ENCODE peak calls at places on chromosomes 16 and 17, in five cellular contexts. I is sigmoid colon, P is HL-60, X is breast epithelium, O is spleen. S is an unnamed sample.

GRCh38 chr16:65392831-65393565 is 271.1 kb upstream of the CDH11 start:
- DNase-seq in P (no peak), I (no peak), O (no peak), X (no peak), S (no peak)

GRCh38 chr16:77183137-77183536 is 7.9 kb upstream of the MON1B start:
- DNase-seq in X (no peak), O (no peak), P (no peak), I (no peak), S (no peak)

GRCh38 chr17:61002316-61002736 is 324.7 kb downstream of the BCAS3 start:
- DNase-seq in O (no peak), X (no peak), I (no peak), P (no peak), S (no peak)

GRCh38 chr17:59371426-59372099 is 40.1 kb downstream of the YPEL2 start:
- DNase-seq in X (no peak), P (no peak), O (no peak), I (peak; percentile 94), S (no peak)

GRCh38 chr17:37519241-37519985 is 29.7 kb downstream of the DUSP14 start:
- DNase-seq in X (no peak), P (no peak), I (no peak), O (no peak), S (no peak)

GRCh38 chr16:27326738-27327585 is 13.2 kb downstream of the IL4R start:
- DNase-seq in X (peak; percentile 91), P (peak; percentile 88), I (peak; percentile 96), O (peak; percentile 89), S (peak; percentile 66)

GRCh38 chr16:86577314-86577971 is 906 bp upstream of the FOXL1 start:
- DNase-seq in P (no peak), X (no peak), O (no peak), I (no peak), S (no peak)

GRCh38 chr17:41784207-41784744 is 2.2 kb downstream of the JUP start:
- DNase-seq in P (peak; percentile 82), O (no peak), I (no peak), X (peak; percentile 45), S (peak; percentile 53)

GRCh38 chr16:82672676-82673075 is 45.9 kb downstream of the CDH13 start:
- DNase-seq in O (no peak), P (no peak), I (no peak), X (no peak), S (no peak)

GRCh38 chr16:24525970-24526559 is 13.3 kb upstream of the RBBP6 start:
- DNase-seq in X (no peak), I (no peak), P (no peak), O (no peak), S (peak; percentile 77)

GRCh38 chr17:70187383-70187782 is 18.1 kb downstream of the KCNJ2 start:
- DNase-seq in I (no peak), P (no peak), O (no peak), X (no peak), S (no peak)

GRCh38 chr17:4204190-4204589 is 59.6 kb downstream of the ANKFY1 start:
- DNase-seq in I (no peak), X (no peak), P (no peak), O (no peak), S (no peak)

GRCh38 chr17:4208228-4208627 is 55.6 kb downstream of the ANKFY1 start:
- DNase-seq in P (no peak), X (no peak), I (no peak), O (no peak), S (no peak)

GRCh38 chr17:4204676-4205075 is 59.1 kb downstream of the ANKFY1 start:
- DNase-seq in O (no peak), I (peak; percentile 94), P (no peak), X (peak; percentile 68), S (peak; percentile 34)

GRCh38 chr17:4206945-4207344 is 56.8 kb downstream of the ANKFY1 start:
- DNase-seq in O (no peak), P (peak; percentile 28), X (no peak), I (no peak), S (no peak)

DNA sequence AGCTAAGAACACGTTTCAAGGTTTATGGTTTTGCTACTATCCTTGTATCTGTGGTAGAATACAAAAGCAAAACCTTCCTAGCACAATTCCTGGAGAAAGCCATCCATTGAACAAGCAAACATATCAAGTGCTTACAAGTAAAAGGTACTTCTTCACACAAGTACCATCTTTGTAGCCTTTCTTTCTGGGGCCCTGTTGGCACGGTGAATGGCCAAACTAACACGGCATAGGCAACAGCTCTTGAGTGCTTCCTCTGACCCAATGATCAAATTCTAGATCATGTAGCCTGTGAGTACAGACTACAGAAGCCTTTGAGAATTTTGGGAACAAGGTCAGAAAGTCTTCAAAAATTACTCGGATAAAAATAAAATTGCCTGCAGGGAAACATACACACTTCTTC is 57.9 kb downstream of the ANKFY1 start:
- DNase-seq in X (no peak), O (no peak), P (no peak), I (no peak), S (no peak)
- H3K27ac ChIP-seq in X (no peak overlapping the region), O (no peak overlapping the region), P (no peak overlapping the region), I (peak overlapping the region; percentile 89), S (no peak overlapping the region)

DNA sequence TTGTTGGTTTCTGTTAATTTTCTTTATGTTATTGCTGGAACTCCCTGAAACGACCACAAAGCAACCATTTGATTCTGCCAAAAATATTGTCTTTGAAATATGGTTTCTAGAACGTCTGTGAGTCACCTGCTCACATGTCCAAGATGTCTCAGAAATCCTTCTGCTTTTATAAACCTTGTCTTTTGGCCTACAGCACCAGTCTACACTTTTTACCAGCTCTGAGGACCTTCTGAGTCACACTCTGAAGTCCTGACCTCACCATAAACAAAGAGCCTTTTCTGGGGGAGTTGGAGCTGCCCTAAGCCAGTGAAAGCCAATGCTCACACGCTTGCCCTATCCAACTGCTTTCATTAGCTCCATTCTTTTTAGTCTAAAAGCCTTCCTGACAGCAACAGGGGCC is 55.5 kb downstream of the GRIN2A start:
- DNase-seq in P (no peak), I (no peak), O (no peak), X (no peak), S (no peak)
- TF ChIP-seq POLR2AphosphoS5 in P (no peak), I (no peak), O (no peak), X (no peak), S (no peak)

GRCh38 chr16:67648764-67649407 is 3.9 kb downstream of the CARMIL2 start:
- DNase-seq in I (no peak), O (no peak), P (no peak), X (no peak), S (no peak)
- TF ChIP-seq CTCF in I (no peak), O (no peak), P (no peak), X (no peak), S (no peak)

GRCh38 chr16:15811416-15811777 is 45.4 kb downstream of the MYH11 start:
- DNase-seq in P (no peak), X (no peak), O (peak; percentile 22), I (peak; percentile 41), S (no peak)

GRCh38 chr16:15810949-15811348 is 45.9 kb downstream of the MYH11 start:
- DNase-seq in I (peak; percentile 33), P (no peak), X (no peak), O (no peak), S (no peak)

GRCh38 chr16:15808071-15808470 is 48.8 kb downstream of the MYH11 start:
- DNase-seq in P (no peak), I (peak; percentile 68), X (no peak), O (peak; percentile 52), S (no peak)

GRCh38 chr16:15810411-15810810 is 46.4 kb downstream of the MYH11 start:
- DNase-seq in I (peak; percentile 37), P (no peak), X (peak; percentile 60), O (peak; percentile 2), S (no peak)

GRCh38 chr16:15811778-15812750 is 44.8 kb downstream of the MYH11 start:
- DNase-seq in X (peak; percentile 44), I (peak; percentile 72), O (peak; percentile 27), P (no peak), S (peak; percentile 83)
- H3K27ac ChIP-seq in X (peak overlapping the region; percentile 80), I (peak overlapping the region; percentile 85), O (peak overlapping the region; percentile 51), P (no peak overlapping the region), S (peak overlapping the region; percentile 65)

GRCh38 chr16:4734730-4735575 is 616 bp downstream of the DNAAF8 start:
- DNase-seq in O (peak; percentile 98), X (peak; percentile 81), P (peak; percentile 54), I (peak; percentile 94), S (peak; percentile 82)

GRCh38 chr16:4736546-4736945 is 2.2 kb downstream of the DNAAF8 start:
- DNase-seq in P (no peak), I (no peak), X (no peak), O (no peak), S (no peak)

GRCh38 chr16:4733747-4734062 is 366 bp downstream of the ANKS3 start:
- DNase-seq in P (no peak), X (no peak), I (peak; percentile 74), O (no peak), S (peak; percentile 12)

GRCh38 chr16:4733211-4733742 is 794 bp downstream of the ANKS3 start:
- DNase-seq in O (no peak), X (no peak), P (no peak), I (no peak), S (no peak)

GRCh38 chr16:4734063-4734729 is at the start of the genes ANKS3 and DNAAF8:
- DNase-seq in P (peak; percentile 95), I (peak; percentile 99), O (peak; percentile 96), X (peak; percentile 96), S (peak; percentile 96)
- TF ChIP-seq POLR2AphosphoS5 in P (peak; percentile 32), I (peak; percentile 68), O (peak; percentile 79), X (peak; percentile 60), S (peak; percentile 94)

GRCh38 chr16:2148714-2149629 is 547 bp downstream of the RAB26 start:
- DNase-seq in P (no peak), O (peak; percentile 84), X (no peak), I (no peak), S (no peak)

GRCh38 chr16:2151188-2152091 is 3.0 kb downstream of the RAB26 start:
- DNase-seq in I (no peak), X (no peak), P (no peak), O (peak; percentile 74), S (no peak)

GRCh38 chr16:2149630-2150417 is 1.4 kb downstream of the RAB26 start:
- DNase-seq in P (no peak), I (no peak), X (no peak), O (peak; percentile 69), S (no peak)

GRCh38 chr16:2152695-2153506 is 2.7 kb upstream of the TRAF7 start:
- DNase-seq in P (no peak), X (no peak), I (no peak), O (peak; percentile 83), S (no peak)

GRCh38 chr16:2150418-2151187 is 2.2 kb downstream of the RAB26 start:
- DNase-seq in O (peak; percentile 68), I (no peak), X (no peak), P (no peak), S (no peak)
- TF ChIP-seq CTCF in O (no peak), I (no peak), X (no peak), P (no peak), S (no peak)